ENCODE peak calls at places on chromosomes 4 and X, in six cellular contexts. B is AG04449, A is MV-4-11, Q is ecto neural progenitor cell, S is tibial artery, W is NCI-H510A treated with DMSO at 0.1 percent for 48 hours. T is an unnamed sample.

GRCh38 chrX:108312938-108313337 is 125.3 kb downstream of the COL4A6 start:
- DNase-seq in B (no peak), A (no peak), Q (no peak), S (no peak), W (peak), T (peak)

GRCh38 chrX:8738588-8739189 is 6.8 kb upstream of the ANOS1 start:
- DNase-seq in B (no peak), A (peak), Q (no peak), S (no peak), W (peak), T (no peak)

GRCh38 chr4:6783111-6783981 is 819 bp downstream of the KIAA0232 start:
- DNase-seq in B (no peak), A (peak), Q (peak), S (peak), W (peak), T (no peak)

GRCh38 chr4:123443401-123444297 is 47.1 kb downstream of the SPRY1 start:
- DNase-seq in B (no peak), A (peak), Q (no peak), S (no peak), W (no peak), T (peak)

GRCh38 chrX:143306991-143307965 is 210.0 kb downstream of the SPANXN3 start:
- DNase-seq in B (no peak), A (no peak), Q (no peak), S (no peak), W (no peak), T (no peak)

GRCh38 chrX:126552313-126553022 is at the start of gene DCAF12L1:
- DNase-seq in B (no peak), A (no peak), Q (peak), S (no peak), W (no peak), T (no peak)

GRCh38 chrX:71998836-71999509 is 88.3 kb downstream of the NHSL2 start:
- DNase-seq in B (no peak), A (peak), Q (no peak), S (no peak), W (peak), T (no peak)

GRCh38 chr4:179124957-179125356 is 1682.7 kb upstream of the AGA start:
- DNase-seq in B (no peak), A (no peak), Q (no peak), S (no peak), W (no peak), T (no peak)

GRCh38 chr4:168586926-168587325 is 90.1 kb downstream of the PALLD start:
- DNase-seq in B (no peak), A (no peak), Q (no peak), S (no peak), W (no peak), T (no peak)

GRCh38 chr4:128358231-128358902 is 70.8 kb upstream of the PGRMC2 start:
- DNase-seq in B (peak), A (no peak), Q (no peak), S (no peak), W (no peak), T (peak)

GRCh38 chr4:178599521-178599920 is 1157.3 kb upstream of the AGA start:
- DNase-seq in B (no peak), A (no peak), Q (no peak), S (no peak), W (no peak), T (no peak)

GRCh38 chr4:161061046-161061445 is 1102.8 kb downstream of the FSTL5 start:
- DNase-seq in B (no peak), A (no peak), Q (no peak), S (no peak), W (no peak), T (no peak)

GRCh38 chrX:42107495-42108139 is 184.3 kb upstream of the CASK start:
- DNase-seq in B (no peak), A (no peak), Q (no peak), S (no peak), W (no peak), T (no peak)

GRCh38 chr4:142350886-142351285 is 495.2 kb downstream of the INPP4B start:
- DNase-seq in B (no peak), A (no peak), Q (no peak), S (no peak), W (peak), T (no peak)

GRCh38 chrX:71945435-71945834 is 34.8 kb downstream of the NHSL2 start:
- DNase-seq in B (no peak), A (no peak), Q (no peak), S (no peak), W (no peak), T (no peak)

GRCh38 chr4:85445058-85445639 is 29.8 kb upstream of the ARHGAP24 start:
- DNase-seq in B (peak), A (no peak), Q (no peak), S (no peak), W (no peak), T (no peak)

GRCh38 chr4:88008133-88008621 is 742 bp downstream of the PKD2 start:
- DNase-seq in B (no peak), A (no peak), Q (peak), S (peak), W (peak), T (no peak)

GRCh38 chrX:66633541-66633940 is 5.3 kb downstream of the EDA2R start:
- DNase-seq in B (no peak), A (no peak), Q (no peak), S (no peak), W (no peak), T (no peak)

GRCh38 chr4:89753601-89754066 is 83.3 kb downstream of the SNCA start:
- DNase-seq in B (peak), A (no peak), Q (no peak), S (no peak), W (no peak), T (peak)

GRCh38 chrX:71081348-71082148 is 13.4 kb upstream of the SNX12 start:
- DNase-seq in B (no peak), A (no peak), Q (no peak), S (no peak), W (no peak), T (no peak)

GRCh38 chrX:47568656-47569295 is 7.8 kb downstream of the ARAF start:
- DNase-seq in B (no peak), A (no peak), Q (no peak), S (no peak), W (no peak), T (no peak)

GRCh38 chr4:102598759-102599379 is 97.7 kb downstream of the NFKB1 start:
- DNase-seq in B (no peak), A (no peak), Q (no peak), S (no peak), W (no peak), T (no peak)